ENCODE peak calls at places on chromosomes 7 and 10, in four cellular contexts. G, A, L and F are unnamed samples.

GRCh38 chr7:128381161-128381821 is 19.8 kb upstream of the PRRT4 start:
- DNase-seq in G (no peak), A (no peak), L (no peak), F (no peak)

GRCh38 chr10:92891885-92892705 is 43.8 kb downstream of the EXOC6 start:
- DNase-seq in G (peak; percentile 54), L (peak; percentile 85), A (no peak), F (peak; percentile 78)

GRCh38 chr10:132480356-132480755 is 57.2 kb upstream of the INPP5A start:
- DNase-seq in G (no peak), L (peak; percentile 20), A (no peak), F (no peak)

GRCh38 chr7:77409005-77409738 is 7.0 kb downstream of the GSAP start:
- DNase-seq in L (no peak), A (no peak), G (no peak), F (no peak)

GRCh38 chr7:84196007-84196551 is 1.5 kb upstream of the SEMA3A start:
- DNase-seq in A (no peak), G (no peak), L (no peak), F (peak; percentile 9)

GRCh38 chr10:132492323-132493035 is 45.1 kb upstream of the INPP5A start:
- DNase-seq in G (no peak), A (no peak), L (no peak), F (no peak)

GRCh38 chr10:104085801-104086400 is at the start of gene COL17A1:
- DNase-seq in G (no peak), L (no peak), A (no peak), F (no peak)

GRCh38 chr7:21568762-21569161 is 25.9 kb downstream of the DNAH11 start:
- DNase-seq in A (no peak), G (no peak), L (no peak), F (peak; percentile 23)

GRCh38 chr7:107372298-107372697 is 97.6 kb upstream of the GPR22 start:
- DNase-seq in G (no peak), A (no peak), L (peak; percentile 30), F (no peak)

GRCh38 chr7:55177589-55178261 is 158.9 kb downstream of the EGFR start:
- DNase-seq in A (no peak), G (no peak), L (peak; percentile 24), F (no peak)

GRCh38 chr10:63137306-63137705 is 4.2 kb downstream of the NRBF2 start:
- DNase-seq in L (no peak), G (no peak), A (no peak), F (no peak)

GRCh38 chr7:46651070-46651469 is 730.0 kb upstream of the IGFBP3 start:
- DNase-seq in L (no peak), G (no peak), A (no peak), F (no peak)

GRCh38 chr7:4742051-4742573 is 33.3 kb upstream of the AP5Z1 start:
- DNase-seq in G (no peak), A (no peak), L (no peak), F (no peak)